ENCODE peak calls at places on chromosomes 7 and 10, in eight cellular contexts. One of them, this sample, is unnamed.
A peak's percentile ranks its signal among the peaks of the same experiment; 100 is the strongest.

GRCh38 chr7:14937580-14937979 is 35.0 kb upstream of the DGKB start:
- DNase-seq in GM23338: no peak
- DNase-seq in endothelial cell of umbilical vein: no peak
- DNase-seq in breast epithelium: no peak
- DNase-seq in spleen: no peak
- DNase-seq in GM12878: no peak
- DNase-seq in transverse colon: no peak
- DNase-seq in stomach: no peak
- DNase-seq in this sample: no peak

GRCh38 chr7:127581716-127582115 is 3.7 kb downstream of the GCC1 start:
- DNase-seq in spleen: no peak
- DNase-seq in transverse colon: no peak
- DNase-seq in endothelial cell of umbilical vein: no peak
- DNase-seq in GM12878: no peak
- DNase-seq in breast epithelium: no peak
- DNase-seq in stomach: no peak
- DNase-seq in GM23338: no peak
- DNase-seq in this sample: no peak

GRCh38 chr7:133512560-133512959 is 259.7 kb downstream of the EXOC4 start:
- DNase-seq in stomach: no peak
- DNase-seq in endothelial cell of umbilical vein: no peak
- DNase-seq in GM12878: no peak
- DNase-seq in spleen: no peak
- DNase-seq in GM23338: no peak
- DNase-seq in breast epithelium: no peak
- DNase-seq in transverse colon: no peak
- DNase-seq in this sample: no peak

GRCh38 chr10:13416760-13417159 is 68.7 kb upstream of the SEPHS1 start:
- DNase-seq in transverse colon: no peak
- DNase-seq in stomach: no peak
- DNase-seq in GM12878: no peak
- DNase-seq in GM23338: no peak
- DNase-seq in endothelial cell of umbilical vein: no peak
- DNase-seq in breast epithelium: no peak
- DNase-seq in spleen: no peak
- DNase-seq in this sample: no peak

GRCh38 chr10:124696446-124697392 is 47.5 kb downstream of the FAM53B start:
- DNase-seq in stomach: no peak
- DNase-seq in breast epithelium: no peak
- DNase-seq in GM12878: peak; percentile 61
- DNase-seq in endothelial cell of umbilical vein: no peak
- DNase-seq in transverse colon: no peak
- DNase-seq in GM23338: no peak
- DNase-seq in spleen: peak; percentile 73
- DNase-seq in this sample: no peak

GRCh38 chr7:27179503-27180430 is 5.3 kb downstream of the HOXA11 start:
- DNase-seq in spleen: peak; percentile 89
- DNase-seq in transverse colon: peak; percentile 87
- DNase-seq in endothelial cell of umbilical vein: peak; percentile 90
- DNase-seq in GM23338: peak; percentile 89
- DNase-seq in stomach: peak; percentile 47
- DNase-seq in breast epithelium: peak; percentile 56
- DNase-seq in GM12878: no peak
- DNase-seq in this sample: no peak

GRCh38 chr7:120857558-120858298 is at the start of gene TSPAN12:
- DNase-seq in GM12878: no peak
- DNase-seq in spleen: peak; percentile 90
- DNase-seq in endothelial cell of umbilical vein: peak; percentile 93
- DNase-seq in stomach: peak; percentile 87
- DNase-seq in breast epithelium: peak; percentile 73
- DNase-seq in transverse colon: peak; percentile 79
- DNase-seq in GM23338: peak; percentile 89
- DNase-seq in this sample: no peak

GRCh38 chr7:47416454-47417121 is 165.3 kb downstream of the TNS3 start:
- DNase-seq in spleen: no peak
- DNase-seq in breast epithelium: no peak
- DNase-seq in GM12878: no peak
- DNase-seq in GM23338: no peak
- DNase-seq in endothelial cell of umbilical vein: no peak
- DNase-seq in stomach: no peak
- DNase-seq in transverse colon: no peak
- DNase-seq in this sample: no peak

GRCh38 chr7:151992375-151992774 is 33.1 kb upstream of the GALNT11 start:
- DNase-seq in transverse colon: peak; percentile 39
- DNase-seq in stomach: peak; percentile 58
- DNase-seq in GM12878: no peak
- DNase-seq in breast epithelium: no peak
- DNase-seq in endothelial cell of umbilical vein: peak; percentile 4
- DNase-seq in spleen: peak; percentile 84
- DNase-seq in GM23338: peak; percentile 81
- DNase-seq in this sample: no peak

GRCh38 chr7:150566572-150566971 is 618 bp upstream of the GIMAP4 start:
- DNase-seq in GM23338: no peak
- DNase-seq in breast epithelium: no peak
- DNase-seq in transverse colon: no peak
- DNase-seq in spleen: no peak
- DNase-seq in endothelial cell of umbilical vein: no peak
- DNase-seq in stomach: no peak
- DNase-seq in GM12878: no peak
- DNase-seq in this sample: no peak

GRCh38 chr10:69087600-69088470 is at the start of gene SRGN:
- DNase-seq in GM23338: no peak
- DNase-seq in endothelial cell of umbilical vein: peak; percentile 92
- DNase-seq in breast epithelium: no peak
- DNase-seq in transverse colon: peak; percentile 81
- DNase-seq in spleen: peak; percentile 79
- DNase-seq in stomach: peak; percentile 70
- DNase-seq in GM12878: peak; percentile 97
- DNase-seq in this sample: no peak

GRCh38 chr7:4214501-4215155 is 467.5 kb upstream of the FOXK1 start:
- DNase-seq in endothelial cell of umbilical vein: no peak
- DNase-seq in stomach: no peak
- DNase-seq in breast epithelium: no peak
- DNase-seq in transverse colon: no peak
- DNase-seq in GM12878: no peak
- DNase-seq in spleen: no peak
- DNase-seq in GM23338: no peak
- DNase-seq in this sample: no peak

GRCh38 chr7:11896663-11897062 is 64.7 kb upstream of the THSD7A start:
- DNase-seq in GM12878: no peak
- DNase-seq in spleen: no peak
- DNase-seq in transverse colon: no peak
- DNase-seq in breast epithelium: no peak
- DNase-seq in GM23338: no peak
- DNase-seq in stomach: no peak
- DNase-seq in endothelial cell of umbilical vein: peak; percentile 69
- DNase-seq in this sample: no peak

GRCh38 chr10:51092402-51092801 is 18.1 kb downstream of the PRKG1 start:
- DNase-seq in stomach: peak; percentile 53
- DNase-seq in GM23338: no peak
- DNase-seq in GM12878: no peak
- DNase-seq in breast epithelium: no peak
- DNase-seq in spleen: no peak
- DNase-seq in endothelial cell of umbilical vein: no peak
- DNase-seq in transverse colon: peak; percentile 63
- DNase-seq in this sample: no peak

GRCh38 chr10:125017547-125018298 is 75.8 kb downstream of the ZRANB1 start:
- DNase-seq in GM12878: no peak
- DNase-seq in GM23338: no peak
- DNase-seq in spleen: no peak
- DNase-seq in breast epithelium: no peak
- DNase-seq in transverse colon: no peak
- DNase-seq in stomach: no peak
- DNase-seq in endothelial cell of umbilical vein: no peak
- DNase-seq in this sample: no peak

GRCh38 chr10:50417486-50417905 is 166.2 kb upstream of the ASAH2 start:
- DNase-seq in spleen: no peak
- DNase-seq in transverse colon: no peak
- DNase-seq in endothelial cell of umbilical vein: peak; percentile 50
- DNase-seq in GM12878: no peak
- DNase-seq in GM23338: peak; percentile 18
- DNase-seq in breast epithelium: no peak
- DNase-seq in stomach: no peak
- DNase-seq in this sample: no peak

GRCh38 chr10:30687698-30688213 is 58.2 kb upstream of the LYZL2 start:
- DNase-seq in GM23338: peak; percentile 92
- DNase-seq in stomach: peak; percentile 67
- DNase-seq in transverse colon: peak; percentile 80
- DNase-seq in endothelial cell of umbilical vein: peak; percentile 82
- DNase-seq in spleen: peak; percentile 93
- DNase-seq in GM12878: no peak
- DNase-seq in breast epithelium: peak; percentile 74
- DNase-seq in this sample: peak; percentile 18

GRCh38 chr7:102439963-102440795 is 6.8 kb downstream of the ORAI2 start:
- DNase-seq in spleen: no peak
- DNase-seq in stomach: no peak
- DNase-seq in GM12878: no peak
- DNase-seq in transverse colon: no peak
- DNase-seq in breast epithelium: peak; percentile 85
- DNase-seq in GM23338: peak; percentile 60
- DNase-seq in endothelial cell of umbilical vein: peak; percentile 93
- DNase-seq in this sample: no peak

GRCh38 chr7:6291531-6291930 is 19.1 kb upstream of the CYTH3 start:
- DNase-seq in spleen: peak; percentile 27
- DNase-seq in GM12878: no peak
- DNase-seq in stomach: no peak
- DNase-seq in breast epithelium: no peak
- DNase-seq in transverse colon: no peak
- DNase-seq in GM23338: no peak
- DNase-seq in endothelial cell of umbilical vein: no peak
- DNase-seq in this sample: no peak

GRCh38 chr10:25125151-25125550 is 49.6 kb upstream of the GPR158 start:
- DNase-seq in endothelial cell of umbilical vein: no peak
- DNase-seq in stomach: no peak
- DNase-seq in GM12878: no peak
- DNase-seq in transverse colon: no peak
- DNase-seq in GM23338: peak; percentile 60
- DNase-seq in breast epithelium: no peak
- DNase-seq in spleen: no peak
- DNase-seq in this sample: no peak
- H3K27ac ChIP-seq in endothelial cell of umbilical vein: no peak overlapping the region
- H3K27ac ChIP-seq in stomach: no peak overlapping the region
- H3K27ac ChIP-seq in GM12878: no peak overlapping the region
- H3K27ac ChIP-seq in transverse colon: no peak overlapping the region
- H3K27ac ChIP-seq in GM23338: no peak overlapping the region
- H3K27ac ChIP-seq in breast epithelium: no peak overlapping the region
- H3K27ac ChIP-seq in spleen: no peak overlapping the region
- H3K27ac ChIP-seq in this sample: no peak overlapping the region

GRCh38 chr7:108310351-108310750 is 145.9 kb downstream of the NRCAM start:
- DNase-seq in spleen: no peak
- DNase-seq in breast epithelium: no peak
- DNase-seq in stomach: no peak
- DNase-seq in GM23338: no peak
- DNase-seq in endothelial cell of umbilical vein: peak; percentile 23
- DNase-seq in transverse colon: no peak
- DNase-seq in GM12878: no peak
- DNase-seq in this sample: no peak

GRCh38 chr7:108311446-108312168 is 144.6 kb downstream of the NRCAM start:
- DNase-seq in breast epithelium: no peak
- DNase-seq in transverse colon: no peak
- DNase-seq in spleen: no peak
- DNase-seq in GM12878: peak; percentile 57
- DNase-seq in GM23338: no peak
- DNase-seq in stomach: no peak
- DNase-seq in endothelial cell of umbilical vein: peak; percentile 89
- DNase-seq in this sample: no peak

GRCh38 chr7:108307246-108307982 is 148.8 kb downstream of the NRCAM start:
- DNase-seq in stomach: no peak
- DNase-seq in breast epithelium: no peak
- DNase-seq in GM12878: no peak
- DNase-seq in GM23338: no peak
- DNase-seq in endothelial cell of umbilical vein: no peak
- DNase-seq in transverse colon: no peak
- DNase-seq in spleen: no peak
- DNase-seq in this sample: no peak

GRCh38 chr7:108308276-108308675 is 148.0 kb downstream of the NRCAM start:
- DNase-seq in breast epithelium: no peak
- DNase-seq in endothelial cell of umbilical vein: no peak
- DNase-seq in transverse colon: no peak
- DNase-seq in spleen: no peak
- DNase-seq in GM23338: no peak
- DNase-seq in GM12878: no peak
- DNase-seq in stomach: no peak
- DNase-seq in this sample: no peak

GRCh38 chr7:108308913-108309312 is 147.3 kb downstream of the NRCAM start:
- DNase-seq in breast epithelium: no peak
- DNase-seq in transverse colon: no peak
- DNase-seq in GM23338: no peak
- DNase-seq in endothelial cell of umbilical vein: peak; percentile 60
- DNase-seq in spleen: no peak
- DNase-seq in stomach: no peak
- DNase-seq in GM12878: no peak
- DNase-seq in this sample: no peak
- TF ChIP-seq POLR2AphosphoS5 in breast epithelium: no peak
- TF ChIP-seq POLR2AphosphoS5 in transverse colon: peak; percentile 20
- TF ChIP-seq POLR2AphosphoS5 in GM23338: no peak
- TF ChIP-seq POLR2AphosphoS5 in endothelial cell of umbilical vein: peak; percentile 70
- TF ChIP-seq POLR2AphosphoS5 in spleen: no peak
- TF ChIP-seq POLR2AphosphoS5 in stomach: no peak
- TF ChIP-seq POLR2AphosphoS5 in GM12878: no peak
- TF ChIP-seq POLR2AphosphoS5 in this sample: no peak

DNA sequence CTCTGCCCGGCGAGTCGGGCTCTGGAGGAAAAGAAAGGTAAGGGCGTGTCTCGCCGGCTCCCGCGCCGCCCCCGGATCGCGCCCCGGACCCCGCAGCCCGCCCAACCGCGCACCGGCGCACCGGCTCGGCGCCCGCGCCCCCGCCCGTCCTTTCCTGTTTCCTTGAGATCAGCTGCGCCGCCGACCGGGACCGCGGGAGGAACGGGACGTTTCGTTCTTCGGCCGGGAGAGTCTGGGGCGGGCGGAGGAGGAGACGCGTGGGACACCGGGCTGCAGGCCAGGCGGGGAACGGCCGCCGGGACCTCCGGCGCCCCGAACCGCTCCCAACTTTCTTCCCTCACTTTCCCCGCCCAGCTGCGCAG is 493 bp downstream of the EGFR start:
- DNase-seq in transverse colon: peak; percentile 74
- DNase-seq in endothelial cell of umbilical vein: peak; percentile 15
- DNase-seq in GM23338: peak; percentile 64
- DNase-seq in GM12878: no peak
- DNase-seq in spleen: no peak
- DNase-seq in stomach: peak; percentile 78
- DNase-seq in breast epithelium: peak; percentile 72
- DNase-seq in this sample: no peak
- H3K4me3 ChIP-seq in transverse colon: peak overlapping the region; percentile 84
- H3K4me3 ChIP-seq in endothelial cell of umbilical vein: peak overlapping the region; percentile 74
- H3K4me3 ChIP-seq in GM23338: peak overlapping the region; percentile 69
- H3K4me3 ChIP-seq in GM12878: no peak overlapping the region
- H3K4me3 ChIP-seq in spleen: peak overlapping the region; percentile 76
- H3K4me3 ChIP-seq in stomach: peak overlapping the region; percentile 83
- H3K4me3 ChIP-seq in breast epithelium: peak overlapping the region; percentile 97
- H3K4me3 ChIP-seq in this sample: no peak overlapping the region

DNA sequence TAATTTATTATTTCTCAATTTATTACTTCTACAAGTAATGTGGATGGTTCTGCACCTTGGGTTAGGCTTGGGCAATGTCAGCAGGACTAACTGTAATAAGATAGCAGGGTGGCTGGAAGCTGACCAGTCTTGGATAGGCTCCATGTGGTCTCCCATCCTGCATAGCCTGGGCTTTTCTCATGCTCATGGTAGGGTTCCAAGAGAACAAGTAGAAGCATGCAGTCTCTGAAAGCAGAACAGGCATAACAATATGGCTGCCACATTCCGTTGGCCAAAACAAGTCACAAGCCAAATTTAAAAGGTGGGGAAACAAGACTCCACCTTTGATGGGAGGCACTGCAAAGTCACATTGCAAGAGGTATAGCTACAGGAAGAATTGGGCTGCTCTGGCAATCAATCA is 98.6 kb upstream of the MDFIC start:
- DNase-seq in transverse colon: no peak
- DNase-seq in breast epithelium: no peak
- DNase-seq in GM23338: peak; percentile 56
- DNase-seq in spleen: no peak
- DNase-seq in endothelial cell of umbilical vein: no peak
- DNase-seq in stomach: no peak
- DNase-seq in GM12878: no peak
- DNase-seq in this sample: no peak
- H3K27ac ChIP-seq in transverse colon: no peak overlapping the region
- H3K27ac ChIP-seq in breast epithelium: no peak overlapping the region
- H3K27ac ChIP-seq in GM23338: peak overlapping the region; percentile 47
- H3K27ac ChIP-seq in spleen: no peak overlapping the region
- H3K27ac ChIP-seq in endothelial cell of umbilical vein: no peak overlapping the region
- H3K27ac ChIP-seq in stomach: no peak overlapping the region
- H3K27ac ChIP-seq in GM12878: no peak overlapping the region
- H3K27ac ChIP-seq in this sample: no peak overlapping the region

This sample was measured in SK-N-MC.